ENCODE peak calls at places on chromosomes 4 and X, in ten cellular contexts. Y is stimulated activated naive B cell treated with anti-CD40 and anti-IgM and Interleukin-4, amounts not matched to agents 10 μg/mL and 1 μg/mL and 100 μg/mL, for 72 hours; H is nucleus accumbens; Z is tibial artery; J is RKO; X is neural crest cell; P is activated naive CD4-positive, alpha-beta T cell treated with anti-CD3 and anti-CD28 coated beads, Interleukin-2, amount 10 ng/mL, durations not matched to agents 7 days and 5 days; N is ovary; T is left ventricle myocardium inferior; O is aorta. C is an unnamed sample.
A peak's percentile ranks its signal among the peaks of the same experiment; 100 is the strongest.

GRCh38 chr4:161767116-161767515 is 396.7 kb downstream of the FSTL5 start:
- DNase-seq in Z (no peak), H (no peak), X (no peak), N (no peak), T (no peak), Y (no peak), O (no peak), P (no peak), J (peak; percentile 52), C (no peak)

GRCh38 chr4:153651041-153651960 is 32.8 kb upstream of the TLR2 start:
- DNase-seq in H (peak; percentile 37), O (peak; percentile 83), Z (no peak), N (no peak), Y (no peak), P (peak; percentile 67), J (peak; percentile 19), X (no peak), T (peak; percentile 49), C (no peak)

GRCh38 chrX:136063340-136064079 is 78.3 kb downstream of the SLC9A6 start:
- DNase-seq in H (no peak), N (no peak), Y (no peak), X (no peak), P (no peak), O (peak; percentile 56), T (no peak), Z (peak; percentile 85), J (no peak), C (no peak)

GRCh38 chrX:49042581-49043219 is 457 bp downstream of the TFE3 start:
- DNase-seq in Y (no peak), P (no peak), H (no peak), J (peak; percentile 15), T (no peak), Z (peak; percentile 71), X (no peak), N (no peak), O (no peak), C (no peak)

GRCh38 chrX:134006484-134007161 is 21.2 kb upstream of the GPC3 start:
- DNase-seq in T (no peak), X (no peak), P (no peak), Z (no peak), H (no peak), Y (no peak), J (no peak), O (no peak), N (no peak), C (no peak)

GRCh38 chrX:151871244-151871643 is 41.4 kb upstream of the MAGEA4 start:
- DNase-seq in O (no peak), P (no peak), Y (no peak), Z (no peak), H (no peak), T (no peak), N (no peak), X (no peak), J (no peak), C (peak; percentile 35)

GRCh38 chr4:149158852-149159251 is 656.8 kb downstream of the IQCM start:
- DNase-seq in T (no peak), P (no peak), X (no peak), O (no peak), J (no peak), Y (no peak), Z (no peak), N (no peak), H (no peak), C (no peak)

GRCh38 chr4:95213361-95213760 is 335.4 kb downstream of the UNC5C start:
- DNase-seq in P (no peak), N (no peak), T (no peak), O (no peak), Z (no peak), J (no peak), X (no peak), H (peak; percentile 31), Y (no peak), C (no peak)

GRCh38 chr4:5758741-5759140 is 47.7 kb downstream of the EVC start:
- DNase-seq in Y (no peak), P (no peak), X (no peak), T (no peak), O (no peak), Z (no peak), H (peak; percentile 37), J (peak; percentile 98), N (no peak), C (peak; percentile 85)

GRCh38 chr4:55851885-55852284 is 1.6 kb upstream of the EXOC1 start:
- DNase-seq in P (peak; percentile 28), T (no peak), O (no peak), N (no peak), J (no peak), H (no peak), X (no peak), Y (no peak), Z (no peak), C (no peak)

GRCh38 chrX:152821145-152821765 is 9.3 kb downstream of the CETN2 start:
- DNase-seq in N (no peak), T (no peak), P (peak; percentile 25), Y (no peak), X (peak; percentile 39), J (peak; percentile 59), H (peak; percentile 33), Z (no peak), O (no peak), C (no peak)

GRCh38 chr4:137253949-137254348 is 278.3 kb downstream of the PCDH18 start:
- DNase-seq in P (no peak), N (no peak), T (no peak), Z (no peak), H (no peak), J (peak; percentile 14), X (no peak), Y (no peak), O (no peak), C (peak; percentile 9)

GRCh38 chr4:52657630-52658501 is 1.2 kb downstream of the USP46 start:
- DNase-seq in O (no peak), Z (no peak), T (no peak), H (peak; percentile 30), X (peak; percentile 6), P (no peak), N (peak; percentile 40), Y (no peak), J (peak; percentile 37), C (peak; percentile 37)

GRCh38 chrX:50747471-50747900 is 66.5 kb downstream of the SHROOM4 start:
- DNase-seq in T (no peak), J (peak; percentile 40), H (peak; percentile 1), N (no peak), O (no peak), P (no peak), Y (no peak), X (peak; percentile 2), Z (no peak), C (peak; percentile 16)

GRCh38 chr4:17968721-17969120 is 52.8 kb downstream of the LCORL start:
- DNase-seq in P (no peak), N (no peak), O (no peak), X (no peak), T (no peak), J (no peak), Z (no peak), Y (no peak), H (no peak), C (no peak)

GRCh38 chr4:54228563-54229501 is at the start of gene PDGFRA:
- DNase-seq in P (no peak), Y (no peak), H (peak; percentile 7), X (no peak), N (peak; percentile 95), T (peak; percentile 66), O (peak; percentile 86), Z (peak; percentile 87), J (no peak), C (peak; percentile 75)

GRCh38 chr4:26452565-26453531 is 37.4 kb downstream of the CCKAR start:
- DNase-seq in N (no peak), Y (no peak), J (no peak), O (no peak), P (no peak), H (no peak), X (no peak), T (no peak), Z (no peak), C (no peak)

GRCh38 chrX:133402830-133403625 is 12.3 kb downstream of the GPC4 start:
- DNase-seq in O (no peak), Z (no peak), J (no peak), T (no peak), X (no peak), Y (no peak), N (no peak), P (no peak), H (no peak), C (no peak)

GRCh38 chr4:74549936-74550335 is 105.0 kb downstream of the AREG start:
- DNase-seq in Y (no peak), P (no peak), X (no peak), T (no peak), H (no peak), N (no peak), J (no peak), Z (no peak), O (no peak), C (no peak)

GRCh38 chr4:47647029-47647428 is 162.0 kb downstream of the ATP10D start:
- DNase-seq in J (no peak), Y (no peak), N (no peak), P (no peak), X (no peak), T (no peak), Z (no peak), O (no peak), H (no peak), C (no peak)

GRCh38 chr4:11765849-11766453 is 337.3 kb upstream of the HS3ST1 start:
- DNase-seq in O (no peak), Y (no peak), N (peak; percentile 19), J (peak; percentile 34), X (peak; percentile 9), P (peak; percentile 23), T (no peak), Z (no peak), H (no peak), C (peak; percentile 6)

GRCh38 chr4:72468904-72469502 is 100.0 kb downstream of the ADAMTS3 start:
- DNase-seq in Z (no peak), H (no peak), N (no peak), P (no peak), Y (no peak), O (no peak), J (peak; percentile 44), X (no peak), T (no peak), C (no peak)

GRCh38 chr4:80967346-80967745 is 63.2 kb upstream of the BMP3 start:
- DNase-seq in H (no peak), N (no peak), O (no peak), P (no peak), T (no peak), X (no peak), Z (no peak), Y (no peak), J (no peak), C (no peak)

GRCh38 chr4:20217951-20218350 is 33.8 kb upstream of the SLIT2 start:
- DNase-seq in H (no peak), T (no peak), Y (no peak), J (no peak), Z (no peak), X (no peak), P (no peak), N (no peak), O (no peak), C (no peak)

GRCh38 chrX:53184836-53185235 is 40.2 kb downstream of the KDM5C start:
- DNase-seq in Y (no peak), H (no peak), T (no peak), J (peak; percentile 15), X (no peak), N (no peak), P (no peak), Z (no peak), O (no peak), C (peak; percentile 71)

GRCh38 chr4:6507345-6507744 is 34.9 kb upstream of the PPP2R2C start:
- DNase-seq in X (no peak), O (no peak), N (no peak), P (no peak), T (no peak), H (no peak), Z (peak; percentile 15), J (no peak), Y (no peak), C (no peak)

GRCh38 chr4:45946699-45947098 is 177.2 kb downstream of the GABRG1 start:
- DNase-seq in P (no peak), X (no peak), O (no peak), J (no peak), Z (no peak), H (no peak), T (no peak), Y (no peak), N (no peak), C (no peak)

GRCh38 chr4:1082215-1083182 is 30.9 kb downstream of the RNF212 start:
- DNase-seq in H (no peak), X (no peak), Z (peak; percentile 87), T (peak; percentile 26), Y (peak; percentile 23), N (no peak), J (peak; percentile 54), O (peak; percentile 89), P (no peak), C (peak; percentile 91)

C was measured in AG08396.